ENCODE peak calls at places on chromosomes 11 and 22, in seven cellular contexts. E is GM10248, H is left colon, V is astrocyte of the cerebellum, A is anterior cingulate cortex, W is B cell, R is heart right ventricle. X is an unnamed sample.

GRCh38 chr11:47571012-47571729 is 5.8 kb downstream of the PTPMT1 start:
- DNase-seq in H (no peak), E (no peak), A (no peak), R (no peak), W (no peak), V (no peak), X (no peak)

GRCh38 chr11:132396318-132396717 is 1025.9 kb downstream of the NTM start:
- DNase-seq in W (no peak), E (no peak), H (no peak), V (no peak), R (no peak), A (no peak), X (no peak)

GRCh38 chr11:40292636-40293585 is 1166.5 kb downstream of the LRRC4C start:
- DNase-seq in A (no peak), R (no peak), W (no peak), E (peak), H (no peak), V (no peak), X (no peak)

GRCh38 chr11:44445500-44446340 is 119.7 kb upstream of the CD82 start:
- DNase-seq in W (no peak), H (no peak), E (no peak), A (no peak), R (no peak), V (no peak), X (no peak)

GRCh38 chr11:10678106-10678505 is 15.4 kb downstream of the IRAG1 start:
- DNase-seq in V (no peak), E (no peak), A (no peak), W (no peak), H (no peak), R (no peak), X (no peak)

GRCh38 chr11:131372243-131372930 is 2.0 kb downstream of the NTM start:
- DNase-seq in R (no peak), W (no peak), V (no peak), H (no peak), A (no peak), E (no peak), X (no peak)

GRCh38 chr11:111364503-111364902 is 14.6 kb downstream of the POU2AF1 start:
- DNase-seq in H (no peak), V (no peak), A (no peak), R (no peak), E (no peak), W (no peak), X (no peak)

GRCh38 chr11:63880031-63880841 is 36.7 kb downstream of the RCOR2 start:
- DNase-seq in E (no peak), R (no peak), V (peak), H (no peak), W (no peak), A (no peak), X (no peak)

GRCh38 chr11:2974272-2974671 is 17.9 kb downstream of the NAP1L4 start:
- DNase-seq in A (no peak), V (no peak), H (no peak), E (no peak), W (no peak), R (no peak), X (no peak)

GRCh38 chr22:42991010-42991651 is 23.8 kb downstream of the PACSIN2 start:
- DNase-seq in A (no peak), V (no peak), E (no peak), R (no peak), W (no peak), H (peak), X (no peak)

GRCh38 chr11:28481673-28482480 is 373.7 kb downstream of the METTL15 start:
- DNase-seq in A (no peak), E (no peak), V (no peak), R (no peak), W (no peak), H (no peak), X (no peak)

GRCh38 chr11:104451193-104451592 is 287.2 kb upstream of the PDGFD start:
- DNase-seq in H (no peak), W (no peak), V (no peak), A (no peak), E (no peak), R (peak), X (no peak)

GRCh38 chr22:29308791-29309262 is 2.4 kb downstream of the GAS2L1 start:
- DNase-seq in E (peak), R (no peak), W (peak), V (peak), A (no peak), H (peak), X (no peak)

GRCh38 chr11:22491826-22492225 is 133.8 kb downstream of the FANCF start:
- DNase-seq in V (peak), H (no peak), E (no peak), W (no peak), A (no peak), R (no peak), X (no peak)

GRCh38 chr22:49458708-49459099 is 369.0 kb downstream of the BRD1 start:
- DNase-seq in R (no peak), H (no peak), W (no peak), A (no peak), V (no peak), E (no peak), X (no peak)

GRCh38 chr11:76588455-76589325 is 81.9 kb downstream of the LRRC32 start:
- DNase-seq in H (peak), E (peak), A (no peak), R (peak), V (no peak), W (peak), X (no peak)

GRCh38 chr11:26730711-26731460 is 9.0 kb upstream of the SLC5A12 start:
- DNase-seq in R (no peak), A (no peak), H (no peak), V (no peak), W (no peak), E (no peak), X (no peak)

GRCh38 chr22:24402460-24403192 is 24.8 kb upstream of the ADORA2A start:
- DNase-seq in W (no peak), R (peak), H (peak), V (peak), A (no peak), E (peak), X (no peak)

GRCh38 chr11:120317689-120318195 is 7.4 kb upstream of the TLCD5 start:
- DNase-seq in R (no peak), H (no peak), A (no peak), V (no peak), W (no peak), E (no peak), X (no peak)

GRCh38 chr11:67605231-67606011 is 1.3 kb upstream of the NDUFV1 start:
- DNase-seq in R (no peak), E (no peak), W (no peak), V (no peak), H (no peak), A (no peak), X (no peak)

GRCh38 chr22:35498026-35498425 is 42.6 kb upstream of the RASD2 start:
- DNase-seq in A (no peak), V (no peak), R (no peak), H (no peak), E (no peak), W (no peak), X (no peak)

GRCh38 chr11:9313648-9314290 is 624 bp downstream of the TMEM41B start:
- DNase-seq in R (no peak), A (peak), E (no peak), H (peak), W (peak), V (no peak), X (no peak)

GRCh38 chr11:8730697-8731020 is 48.1 kb downstream of the RPL27A start:
- DNase-seq in V (no peak), E (no peak), H (no peak), W (no peak), A (no peak), R (no peak), X (no peak)

X was measured in amygdala.